ENCODE peak calls at places on chromosome 7, in eight cellular contexts. One of them, this sample, is unnamed. For H3K4me1, the result is how much of the 10 kb centered on the place peaks cover.

GRCh38 chr7:2084781-2085505 is 147.8 kb downstream of the MAD1L1 start:
- DNase-seq in endothelial cell of umbilical vein: no peak
- DNase-seq in IMR-90: no peak
- DNase-seq in PC-9: no peak
- DNase-seq in H9: no peak
- DNase-seq in CD8-positive, alpha-beta T cell: no peak
- DNase-seq in ovary: no peak
- DNase-seq in A549: no peak
- DNase-seq in this sample: no peak

GRCh38 chr7:156155988-156156733 is 343.9 kb upstream of the SHH start:
- DNase-seq in CD8-positive, alpha-beta T cell: no peak
- DNase-seq in ovary: no peak
- DNase-seq in A549: no peak
- DNase-seq in endothelial cell of umbilical vein: no peak
- DNase-seq in PC-9: no peak
- DNase-seq in IMR-90: no peak
- DNase-seq in H9: no peak
- DNase-seq in this sample: no peak

GRCh38 chr7:57638651-57639050 is 188.7 kb downstream of the ZNF716 start:
- DNase-seq in ovary: no peak
- DNase-seq in endothelial cell of umbilical vein: no peak
- DNase-seq in PC-9: no peak
- DNase-seq in H9: no peak
- DNase-seq in CD8-positive, alpha-beta T cell: no peak
- DNase-seq in A549: no peak
- DNase-seq in IMR-90: no peak
- DNase-seq in this sample: no peak

GRCh38 chr7:33554046-33554445 is 351.3 kb upstream of the BMPER start:
- DNase-seq in ovary: no peak
- DNase-seq in PC-9: no peak
- DNase-seq in H9: no peak
- DNase-seq in A549: no peak
- DNase-seq in IMR-90: no peak
- DNase-seq in endothelial cell of umbilical vein: no peak
- DNase-seq in CD8-positive, alpha-beta T cell: no peak
- DNase-seq in this sample: no peak

GRCh38 chr7:45524373-45524913 is 49.7 kb upstream of the ADCY1 start:
- DNase-seq in H9: no peak
- DNase-seq in endothelial cell of umbilical vein: no peak
- DNase-seq in A549: no peak
- DNase-seq in ovary: no peak
- DNase-seq in CD8-positive, alpha-beta T cell: no peak
- DNase-seq in PC-9: no peak
- DNase-seq in IMR-90: no peak
- DNase-seq in this sample: no peak

GRCh38 chr7:121244120-121244865 is 84.5 kb upstream of the WNT16 start:
- DNase-seq in A549: no peak
- DNase-seq in H9: no peak
- DNase-seq in CD8-positive, alpha-beta T cell: no peak
- DNase-seq in IMR-90: no peak
- DNase-seq in endothelial cell of umbilical vein: no peak
- DNase-seq in PC-9: no peak
- DNase-seq in ovary: no peak
- DNase-seq in this sample: no peak

GRCh38 chr7:101788517-101788916 is 28.9 kb upstream of the CUX1 start:
- DNase-seq in A549: no peak
- DNase-seq in endothelial cell of umbilical vein: no peak
- DNase-seq in ovary: no peak
- DNase-seq in PC-9: no peak
- DNase-seq in H9: no peak
- DNase-seq in CD8-positive, alpha-beta T cell: no peak
- DNase-seq in IMR-90: no peak
- DNase-seq in this sample: no peak

GRCh38 chr7:156009569-156009968 is 197.3 kb upstream of the SHH start:
- DNase-seq in IMR-90: no peak
- DNase-seq in CD8-positive, alpha-beta T cell: no peak
- DNase-seq in A549: no peak
- DNase-seq in ovary: no peak
- DNase-seq in endothelial cell of umbilical vein: no peak
- DNase-seq in PC-9: no peak
- DNase-seq in H9: no peak
- DNase-seq in this sample: no peak

GRCh38 chr7:84022686-84023308 is 171.8 kb downstream of the SEMA3A start:
- DNase-seq in endothelial cell of umbilical vein: no peak
- DNase-seq in CD8-positive, alpha-beta T cell: no peak
- DNase-seq in A549: peak
- DNase-seq in H9: no peak
- DNase-seq in IMR-90: peak
- DNase-seq in PC-9: peak
- DNase-seq in ovary: no peak
- DNase-seq in this sample: no peak

GRCh38 chr7:68295386-68295785 is 1298.8 kb downstream of the TYW1 start:
- DNase-seq in endothelial cell of umbilical vein: no peak
- DNase-seq in ovary: no peak
- DNase-seq in H9: no peak
- DNase-seq in IMR-90: no peak
- DNase-seq in CD8-positive, alpha-beta T cell: no peak
- DNase-seq in A549: no peak
- DNase-seq in PC-9: no peak
- DNase-seq in this sample: no peak

GRCh38 chr7:116585392-116585791 is 60.6 kb downstream of the CAV1 start:
- DNase-seq in IMR-90: no peak
- DNase-seq in endothelial cell of umbilical vein: no peak
- DNase-seq in A549: no peak
- DNase-seq in CD8-positive, alpha-beta T cell: no peak
- DNase-seq in ovary: no peak
- DNase-seq in H9: no peak
- DNase-seq in PC-9: no peak
- DNase-seq in this sample: no peak

GRCh38 chr7:116582164-116582732 is 57.4 kb downstream of the CAV1 start:
- DNase-seq in ovary: no peak
- DNase-seq in endothelial cell of umbilical vein: peak
- DNase-seq in PC-9: no peak
- DNase-seq in CD8-positive, alpha-beta T cell: no peak
- DNase-seq in IMR-90: peak
- DNase-seq in A549: no peak
- DNase-seq in H9: no peak
- DNase-seq in this sample: no peak

GRCh38 chr7:116583653-116584052 is 58.8 kb downstream of the CAV1 start:
- DNase-seq in A549: no peak
- DNase-seq in endothelial cell of umbilical vein: no peak
- DNase-seq in PC-9: no peak
- DNase-seq in H9: no peak
- DNase-seq in CD8-positive, alpha-beta T cell: no peak
- DNase-seq in IMR-90: no peak
- DNase-seq in ovary: no peak
- DNase-seq in this sample: no peak

GRCh38 chr7:116584721-116585120 is 59.9 kb downstream of the CAV1 start:
- DNase-seq in IMR-90: no peak
- DNase-seq in endothelial cell of umbilical vein: no peak
- DNase-seq in PC-9: no peak
- DNase-seq in ovary: no peak
- DNase-seq in H9: no peak
- DNase-seq in CD8-positive, alpha-beta T cell: no peak
- DNase-seq in A549: no peak
- DNase-seq in this sample: no peak

DNA sequence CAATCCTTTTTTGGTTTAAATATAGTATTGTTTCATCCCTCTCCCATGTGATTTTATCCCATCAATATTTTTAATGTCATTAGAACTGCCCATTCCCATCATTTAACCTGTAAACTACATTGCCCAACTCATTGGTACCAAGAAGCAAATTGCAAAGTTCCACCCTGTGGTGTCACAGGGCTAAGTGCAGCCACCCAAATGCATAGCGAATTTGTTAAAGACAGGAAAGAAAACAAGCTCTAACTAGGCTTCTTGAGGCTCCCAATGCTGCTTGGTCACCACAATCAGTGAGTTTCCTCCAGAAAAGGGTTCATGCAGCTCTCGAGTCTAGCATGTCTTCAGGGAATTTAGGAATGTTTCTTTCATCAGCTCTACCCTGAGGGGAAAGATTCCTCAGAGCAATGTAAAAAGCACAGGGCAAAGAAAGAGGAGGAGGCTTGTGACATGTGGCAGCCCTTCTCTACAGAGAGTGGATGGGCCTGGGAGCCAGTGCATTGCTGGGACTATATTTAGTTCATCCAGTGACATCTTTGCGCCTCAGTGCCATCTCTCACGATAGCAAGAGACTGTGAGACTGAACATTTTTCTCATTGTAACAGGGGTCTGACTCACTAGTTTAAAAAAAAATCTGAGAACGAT is 58.1 kb downstream of the CAV1 start:
- DNase-seq in PC-9: no peak
- DNase-seq in A549: peak
- DNase-seq in endothelial cell of umbilical vein: peak
- DNase-seq in CD8-positive, alpha-beta T cell: no peak
- DNase-seq in H9: no peak
- DNase-seq in IMR-90: peak
- DNase-seq in ovary: no peak
- DNase-seq in this sample: peak
- TF ChIP-seq CTCF in PC-9: no peak
- TF ChIP-seq CTCF in A549: no peak
- TF ChIP-seq CTCF in endothelial cell of umbilical vein: no peak
- TF ChIP-seq CTCF in CD8-positive, alpha-beta T cell: no peak
- TF ChIP-seq CTCF in H9: no peak
- TF ChIP-seq CTCF in IMR-90: no peak
- TF ChIP-seq CTCF in ovary: no peak
- TF ChIP-seq CTCF in this sample: no peak

DNA sequence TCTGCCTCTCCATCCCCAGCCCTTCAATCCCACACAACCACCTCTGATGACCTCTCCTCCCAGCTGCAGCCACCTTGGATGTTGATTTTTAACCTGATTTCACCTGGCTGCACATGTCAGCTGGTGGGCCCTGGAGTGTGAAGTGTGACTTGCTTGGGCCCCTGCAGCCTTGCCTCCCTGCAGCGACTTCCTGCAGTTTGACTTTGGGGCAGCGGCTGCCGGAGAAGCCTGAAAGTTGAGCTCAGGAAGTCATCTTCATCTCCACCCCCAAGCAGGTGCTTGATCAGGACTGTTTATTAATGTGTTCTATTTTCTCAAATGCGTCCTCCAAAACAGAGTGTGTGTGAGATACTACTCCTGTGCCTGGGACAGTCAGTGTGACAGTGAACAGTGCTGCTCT is 675.2 kb upstream of the GALNT17 start:
- DNase-seq in CD8-positive, alpha-beta T cell: no peak
- DNase-seq in endothelial cell of umbilical vein: no peak
- DNase-seq in A549: no peak
- DNase-seq in IMR-90: no peak
- DNase-seq in H9: no peak
- DNase-seq in PC-9: no peak
- DNase-seq in ovary: no peak
- DNase-seq in this sample: no peak
- H3K4me1 ChIP-seq in CD8-positive, alpha-beta T cell: under half
- H3K4me1 ChIP-seq in endothelial cell of umbilical vein: under half
- H3K4me1 ChIP-seq in A549: under half
- H3K4me1 ChIP-seq in IMR-90: under half
- H3K4me1 ChIP-seq in H9: under half
- H3K4me1 ChIP-seq in PC-9: under half
- H3K4me1 ChIP-seq in ovary: under half
- H3K4me1 ChIP-seq in this sample: under half

DNA sequence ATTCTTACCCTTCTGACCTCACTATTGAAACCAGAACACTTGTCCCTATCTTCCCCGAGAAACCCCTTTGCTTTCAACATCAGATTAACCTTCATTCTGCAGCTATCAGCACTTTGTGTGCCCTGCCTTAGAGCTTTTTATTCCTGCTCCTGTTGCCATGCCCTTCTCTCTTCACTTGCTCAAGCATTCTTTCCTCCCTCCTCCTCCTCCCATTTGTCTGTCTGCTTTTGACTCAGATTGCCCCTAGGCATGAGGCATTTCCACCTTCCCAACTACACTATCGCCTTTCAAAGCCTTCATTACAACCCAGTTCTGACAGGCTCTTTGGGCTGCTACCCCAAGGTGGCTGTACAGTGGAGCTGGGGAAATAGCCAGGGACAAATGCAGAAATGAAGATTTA is 143.3 kb downstream of the SLC25A13 start:
- DNase-seq in IMR-90: no peak
- DNase-seq in ovary: no peak
- DNase-seq in endothelial cell of umbilical vein: no peak
- DNase-seq in PC-9: peak
- DNase-seq in H9: no peak
- DNase-seq in CD8-positive, alpha-beta T cell: no peak
- DNase-seq in A549: no peak
- DNase-seq in this sample: no peak
- TF ChIP-seq CTCF in IMR-90: no peak
- TF ChIP-seq CTCF in ovary: no peak
- TF ChIP-seq CTCF in endothelial cell of umbilical vein: no peak
- TF ChIP-seq CTCF in PC-9: no peak
- TF ChIP-seq CTCF in H9: no peak
- TF ChIP-seq CTCF in CD8-positive, alpha-beta T cell: no peak
- TF ChIP-seq CTCF in A549: no peak
- TF ChIP-seq CTCF in this sample: no peak

GRCh38 chr7:150372271-150373048 is 3.8 kb downstream of the REPIN1 start:
- DNase-seq in IMR-90: no peak
- DNase-seq in A549: no peak
- DNase-seq in endothelial cell of umbilical vein: no peak
- DNase-seq in PC-9: no peak
- DNase-seq in ovary: no peak
- DNase-seq in H9: peak
- DNase-seq in CD8-positive, alpha-beta T cell: no peak
- DNase-seq in this sample: no peak
- H3K4me1 ChIP-seq in IMR-90: under half
- H3K4me1 ChIP-seq in A549: under half
- H3K4me1 ChIP-seq in endothelial cell of umbilical vein: under half
- H3K4me1 ChIP-seq in PC-9: under half
- H3K4me1 ChIP-seq in ovary: under half
- H3K4me1 ChIP-seq in H9: under half
- H3K4me1 ChIP-seq in CD8-positive, alpha-beta T cell: under half
- H3K4me1 ChIP-seq in this sample: under half

GRCh38 chr7:65750511-65751344 is 122.1 kb upstream of the VKORC1L1 start:
- DNase-seq in endothelial cell of umbilical vein: peak
- DNase-seq in A549: peak
- DNase-seq in IMR-90: peak
- DNase-seq in ovary: peak
- DNase-seq in PC-9: peak
- DNase-seq in H9: peak
- DNase-seq in CD8-positive, alpha-beta T cell: peak
- DNase-seq in this sample: peak
- TF ChIP-seq CTCF in endothelial cell of umbilical vein: no peak
- TF ChIP-seq CTCF in A549: no peak
- TF ChIP-seq CTCF in IMR-90: no peak
- TF ChIP-seq CTCF in ovary: no peak
- TF ChIP-seq CTCF in PC-9: no peak
- TF ChIP-seq CTCF in H9: no peak
- TF ChIP-seq CTCF in CD8-positive, alpha-beta T cell: no peak
- TF ChIP-seq CTCF in this sample: peak

This sample was measured in tibial artery.